ENCODE peak calls at places on chromosomes 1 and 21, in seven cellular contexts. One of them, this sample, is unnamed.

GRCh38 chr1:92446546-92446945 is 40.2 kb downstream of the GFI1 start:
- DNase-seq in endodermal cell: peak; percentile 61
- DNase-seq in esophagus squamous epithelium: no peak
- DNase-seq in pancreas: no peak
- DNase-seq in cardiac muscle cell: peak; percentile 54
- DNase-seq in aorta: no peak
- DNase-seq in SK-N-SH: no peak
- DNase-seq in this sample: no peak

GRCh38 chr1:201376464-201377374 is 761 bp downstream of the TNNT2 start:
- DNase-seq in esophagus squamous epithelium: no peak
- DNase-seq in endodermal cell: peak; percentile 96
- DNase-seq in aorta: no peak
- DNase-seq in SK-N-SH: peak; percentile 58
- DNase-seq in cardiac muscle cell: peak; percentile 44
- DNase-seq in pancreas: no peak
- DNase-seq in this sample: no peak

GRCh38 chr1:26410706-26411623 is at the start of gene LIN28A:
- DNase-seq in SK-N-SH: no peak
- DNase-seq in endodermal cell: peak; percentile 75
- DNase-seq in esophagus squamous epithelium: no peak
- DNase-seq in aorta: no peak
- DNase-seq in cardiac muscle cell: no peak
- DNase-seq in pancreas: no peak
- DNase-seq in this sample: no peak

GRCh38 chr21:46080171-46081021 is 17.5 kb upstream of the COL6A2 start:
- DNase-seq in esophagus squamous epithelium: no peak
- DNase-seq in pancreas: peak; percentile 11
- DNase-seq in SK-N-SH: peak; percentile 84
- DNase-seq in endodermal cell: peak; percentile 59
- DNase-seq in aorta: peak; percentile 89
- DNase-seq in cardiac muscle cell: peak; percentile 54
- DNase-seq in this sample: no peak

GRCh38 chr1:154595621-154596020 is 12.4 kb downstream of the ADAR start:
- DNase-seq in SK-N-SH: no peak
- DNase-seq in aorta: peak; percentile 3
- DNase-seq in cardiac muscle cell: no peak
- DNase-seq in esophagus squamous epithelium: no peak
- DNase-seq in endodermal cell: no peak
- DNase-seq in pancreas: no peak
- DNase-seq in this sample: no peak

GRCh38 chr1:183416850-183417690 is 1.1 kb downstream of the NMNAT2 start:
- DNase-seq in cardiac muscle cell: peak; percentile 78
- DNase-seq in aorta: peak; percentile 90
- DNase-seq in endodermal cell: peak; percentile 95
- DNase-seq in SK-N-SH: peak; percentile 83
- DNase-seq in pancreas: peak; percentile 43
- DNase-seq in esophagus squamous epithelium: no peak
- DNase-seq in this sample: peak; percentile 76

GRCh38 chr1:59397459-59397858 is 100.6 kb downstream of the FGGY start:
- DNase-seq in endodermal cell: no peak
- DNase-seq in pancreas: no peak
- DNase-seq in SK-N-SH: no peak
- DNase-seq in esophagus squamous epithelium: no peak
- DNase-seq in aorta: no peak
- DNase-seq in cardiac muscle cell: no peak
- DNase-seq in this sample: no peak

GRCh38 chr1:53629101-53629691 is 109.8 kb downstream of the GLIS1 start:
- DNase-seq in endodermal cell: peak; percentile 32
- DNase-seq in esophagus squamous epithelium: no peak
- DNase-seq in SK-N-SH: peak; percentile 73
- DNase-seq in aorta: peak; percentile 47
- DNase-seq in pancreas: no peak
- DNase-seq in cardiac muscle cell: no peak
- DNase-seq in this sample: no peak

GRCh38 chr1:244350027-244350426 is 101.7 kb downstream of the ADSS2 start:
- DNase-seq in pancreas: no peak
- DNase-seq in SK-N-SH: no peak
- DNase-seq in cardiac muscle cell: no peak
- DNase-seq in aorta: no peak
- DNase-seq in endodermal cell: no peak
- DNase-seq in esophagus squamous epithelium: no peak
- DNase-seq in this sample: no peak

GRCh38 chr1:224769987-224770693 is 154.0 kb downstream of the CNIH3 start:
- DNase-seq in SK-N-SH: no peak
- DNase-seq in pancreas: no peak
- DNase-seq in aorta: no peak
- DNase-seq in endodermal cell: no peak
- DNase-seq in cardiac muscle cell: peak; percentile 50
- DNase-seq in esophagus squamous epithelium: no peak
- DNase-seq in this sample: no peak

GRCh38 chr1:7940034-7940433 is 605 bp downstream of the TNFRSF9 start:
- DNase-seq in SK-N-SH: no peak
- DNase-seq in aorta: no peak
- DNase-seq in cardiac muscle cell: peak; percentile 52
- DNase-seq in esophagus squamous epithelium: no peak
- DNase-seq in pancreas: no peak
- DNase-seq in endodermal cell: no peak
- DNase-seq in this sample: no peak

GRCh38 chr1:236524142-236524891 is 535 bp downstream of the LGALS8 start:
- DNase-seq in endodermal cell: peak; percentile 79
- DNase-seq in pancreas: peak; percentile 63
- DNase-seq in esophagus squamous epithelium: no peak
- DNase-seq in SK-N-SH: peak; percentile 70
- DNase-seq in cardiac muscle cell: peak; percentile 88
- DNase-seq in aorta: peak; percentile 78
- DNase-seq in this sample: peak; percentile 42

GRCh38 chr1:48523541-48523940 is 51.5 kb upstream of the SPATA6 start:
- DNase-seq in pancreas: no peak
- DNase-seq in cardiac muscle cell: no peak
- DNase-seq in esophagus squamous epithelium: no peak
- DNase-seq in SK-N-SH: no peak
- DNase-seq in aorta: no peak
- DNase-seq in endodermal cell: no peak
- DNase-seq in this sample: no peak

GRCh38 chr1:48530727-48531351 is 58.8 kb upstream of the SPATA6 start:
- DNase-seq in endodermal cell: peak; percentile 99
- DNase-seq in aorta: no peak
- DNase-seq in esophagus squamous epithelium: no peak
- DNase-seq in cardiac muscle cell: peak; percentile 61
- DNase-seq in pancreas: peak; percentile 25
- DNase-seq in SK-N-SH: peak; percentile 50
- DNase-seq in this sample: peak; percentile 71

GRCh38 chr1:48526045-48526714 is 54.2 kb upstream of the SPATA6 start:
- DNase-seq in aorta: no peak
- DNase-seq in pancreas: no peak
- DNase-seq in endodermal cell: no peak
- DNase-seq in SK-N-SH: peak; percentile 37
- DNase-seq in cardiac muscle cell: peak; percentile 89
- DNase-seq in esophagus squamous epithelium: no peak
- DNase-seq in this sample: peak; percentile 29

GRCh38 chr1:48524892-48525467 is 53.0 kb upstream of the SPATA6 start:
- DNase-seq in endodermal cell: no peak
- DNase-seq in aorta: no peak
- DNase-seq in cardiac muscle cell: no peak
- DNase-seq in SK-N-SH: no peak
- DNase-seq in pancreas: no peak
- DNase-seq in esophagus squamous epithelium: no peak
- DNase-seq in this sample: no peak
- H3K27ac ChIP-seq in endodermal cell: no peak overlapping the region
- H3K27ac ChIP-seq in aorta: no peak overlapping the region
- H3K27ac ChIP-seq in cardiac muscle cell: no peak overlapping the region
- H3K27ac ChIP-seq in SK-N-SH: no peak overlapping the region
- H3K27ac ChIP-seq in pancreas: no peak overlapping the region
- H3K27ac ChIP-seq in esophagus squamous epithelium: no peak overlapping the region
- H3K27ac ChIP-seq in this sample: no peak overlapping the region

GRCh38 chr1:149937779-149938178 is 1.1 kb upstream of the MTMR11 start:
- DNase-seq in pancreas: no peak
- DNase-seq in SK-N-SH: no peak
- DNase-seq in esophagus squamous epithelium: no peak
- DNase-seq in cardiac muscle cell: no peak
- DNase-seq in endodermal cell: no peak
- DNase-seq in aorta: no peak
- DNase-seq in this sample: no peak

GRCh38 chr1:149940427-149940826 is 3.7 kb upstream of the MTMR11 start:
- DNase-seq in cardiac muscle cell: no peak
- DNase-seq in pancreas: no peak
- DNase-seq in endodermal cell: no peak
- DNase-seq in esophagus squamous epithelium: no peak
- DNase-seq in aorta: no peak
- DNase-seq in SK-N-SH: no peak
- DNase-seq in this sample: no peak

GRCh38 chr1:149945206-149945605 is 8.5 kb upstream of the MTMR11 start:
- DNase-seq in pancreas: no peak
- DNase-seq in esophagus squamous epithelium: no peak
- DNase-seq in aorta: no peak
- DNase-seq in cardiac muscle cell: no peak
- DNase-seq in endodermal cell: no peak
- DNase-seq in SK-N-SH: no peak
- DNase-seq in this sample: no peak

GRCh38 chr1:149942885-149943284 is 6.2 kb upstream of the MTMR11 start:
- DNase-seq in SK-N-SH: no peak
- DNase-seq in aorta: no peak
- DNase-seq in esophagus squamous epithelium: no peak
- DNase-seq in cardiac muscle cell: no peak
- DNase-seq in pancreas: no peak
- DNase-seq in endodermal cell: no peak
- DNase-seq in this sample: no peak

GRCh38 chr1:149942207-149942606 is 5.5 kb upstream of the MTMR11 start:
- DNase-seq in pancreas: no peak
- DNase-seq in endodermal cell: peak; percentile 82
- DNase-seq in aorta: no peak
- DNase-seq in esophagus squamous epithelium: no peak
- DNase-seq in cardiac muscle cell: peak; percentile 62
- DNase-seq in SK-N-SH: peak; percentile 82
- DNase-seq in this sample: no peak
- H3K27ac ChIP-seq in pancreas: peak overlapping the region; percentile 87
- H3K27ac ChIP-seq in endodermal cell: no peak overlapping the region
- H3K27ac ChIP-seq in aorta: no peak overlapping the region
- H3K27ac ChIP-seq in esophagus squamous epithelium: peak overlapping the region; percentile 33
- H3K27ac ChIP-seq in cardiac muscle cell: peak overlapping the region; percentile 65
- H3K27ac ChIP-seq in SK-N-SH: peak overlapping the region; percentile 4
- H3K27ac ChIP-seq in this sample: no peak overlapping the region

DNA sequence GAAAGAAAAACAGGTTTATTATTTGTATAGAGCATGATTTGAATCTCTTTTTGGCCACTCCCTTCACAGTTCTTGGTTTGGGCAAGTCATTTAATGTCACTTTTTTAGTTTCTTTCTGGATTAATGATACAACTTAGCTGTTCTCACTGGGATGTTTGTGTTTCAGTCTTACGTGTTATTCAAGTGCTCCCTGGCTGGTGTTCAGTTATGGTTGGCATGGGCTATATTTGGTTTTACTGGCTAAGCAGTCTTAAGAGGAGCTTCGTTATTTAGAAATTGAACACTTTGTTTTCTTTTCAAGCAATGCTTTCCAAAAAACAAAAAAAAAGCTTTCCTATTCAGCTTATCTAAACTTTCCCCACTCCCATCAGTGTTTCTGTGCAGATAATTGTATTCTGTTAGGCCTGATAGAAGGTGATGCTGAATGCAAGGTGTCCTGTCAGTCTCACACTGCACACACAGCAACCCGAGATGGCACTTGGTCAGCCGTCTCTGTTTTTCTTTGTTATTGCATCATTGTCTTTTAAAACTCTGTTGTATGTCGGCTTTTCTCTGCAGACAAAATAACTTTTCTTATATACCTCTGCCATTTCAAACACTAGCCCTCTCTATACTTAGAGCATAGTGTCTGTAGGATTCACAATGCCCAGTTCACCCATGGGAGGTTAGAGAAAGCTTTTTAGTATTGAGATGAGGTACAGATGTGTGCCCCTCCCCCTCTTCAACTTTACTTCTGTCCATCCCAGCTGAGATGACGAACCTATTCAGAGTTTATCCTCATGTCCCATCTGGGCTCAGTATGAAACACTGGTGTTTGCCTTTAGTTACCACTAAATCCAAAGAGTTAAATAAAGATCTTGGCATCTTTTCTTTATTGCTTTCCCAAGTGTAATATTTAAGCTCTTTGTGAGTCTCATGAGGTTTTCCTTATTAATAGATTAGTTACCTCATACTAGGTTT is 80.2 kb downstream of the VPS13D start:
- DNase-seq in aorta: no peak
- DNase-seq in cardiac muscle cell: no peak
- DNase-seq in SK-N-SH: no peak
- DNase-seq in esophagus squamous epithelium: no peak
- DNase-seq in endodermal cell: no peak
- DNase-seq in pancreas: no peak
- DNase-seq in this sample: peak; percentile 90
- H3K27ac ChIP-seq in aorta: peak overlapping the region; percentile 22
- H3K27ac ChIP-seq in cardiac muscle cell: no peak overlapping the region
- H3K27ac ChIP-seq in SK-N-SH: no peak overlapping the region
- H3K27ac ChIP-seq in esophagus squamous epithelium: peak overlapping the region; percentile 55
- H3K27ac ChIP-seq in endodermal cell: no peak overlapping the region
- H3K27ac ChIP-seq in pancreas: no peak overlapping the region
- H3K27ac ChIP-seq in this sample: peak overlapping the region; percentile 94

GRCh38 chr1:24364605-24364974 is 45.4 kb downstream of the GRHL3 start:
- DNase-seq in esophagus squamous epithelium: no peak
- DNase-seq in SK-N-SH: no peak
- DNase-seq in aorta: no peak
- DNase-seq in cardiac muscle cell: no peak
- DNase-seq in endodermal cell: no peak
- DNase-seq in pancreas: no peak
- DNase-seq in this sample: no peak
- H3K27ac ChIP-seq in esophagus squamous epithelium: peak overlapping the region; percentile 83
- H3K27ac ChIP-seq in SK-N-SH: peak overlapping the region; percentile 73
- H3K27ac ChIP-seq in aorta: no peak overlapping the region
- H3K27ac ChIP-seq in cardiac muscle cell: no peak overlapping the region
- H3K27ac ChIP-seq in endodermal cell: peak overlapping the region; percentile 47
- H3K27ac ChIP-seq in pancreas: no peak overlapping the region
- H3K27ac ChIP-seq in this sample: no peak overlapping the region